ENCODE peak calls at places on chromosomes 4 and X, in six cellular contexts. V is CD4-positive, alpha-beta T cell; C is stimulated activated CD4-positive, alpha-beta T cell treated with anti-CD3 and anti-CD28 coated beads, Interleukin-4, amount 100 ng/mL, for 1 hour; S is hippocampal formation; E is heart left ventricle; U is activated naive CD4-positive, alpha-beta T cell treated with anti-CD3 and anti-CD28 coated beads, Interleukin-2, amount 10 ng/mL, durations not matched to agents 7 days and 5 days. I is an unnamed sample.

GRCh38 chr4:2977116-2978097 is 14.0 kb downstream of the GRK4 start:
- DNase-seq in C (no peak), V (no peak), S (no peak), U (no peak), E (no peak), I (no peak)

GRCh38 chrX:101759000-101759399 is 99.3 kb upstream of the ARMCX2 start:
- DNase-seq in V (peak; percentile 11), C (no peak), U (peak; percentile 42), E (peak; percentile 29), S (peak; percentile 0), I (no peak)

GRCh38 chrX:70009970-70010369 is 39.8 kb downstream of the AWAT2 start:
- DNase-seq in C (no peak), V (no peak), E (no peak), S (no peak), U (no peak), I (no peak)

GRCh38 chr4:10118355-10119004 is 1.9 kb upstream of the WDR1 start:
- DNase-seq in C (no peak), V (no peak), E (no peak), S (no peak), U (no peak), I (no peak)

GRCh38 chr4:169988252-169988651 is 37.9 kb downstream of the MFAP3L start:
- DNase-seq in V (no peak), C (no peak), U (no peak), S (no peak), E (no peak), I (no peak)

GRCh38 chr4:116323606-116324005 is 761.8 kb downstream of the TRAM1L1 start:
- DNase-seq in C (no peak), V (no peak), S (no peak), E (no peak), U (no peak), I (no peak)

GRCh38 chr4:124903995-124904722 is 191.6 kb upstream of the ANKRD50 start:
- DNase-seq in C (no peak), U (no peak), V (no peak), E (peak; percentile 32), S (no peak), I (no peak)

GRCh38 chrX:129634541-129634940 is 20.2 kb downstream of the APLN start:
- DNase-seq in S (no peak), E (no peak), C (no peak), V (no peak), U (no peak), I (no peak)